ENCODE peak calls at places on chromosomes 2 and 18, in seven cellular contexts. R is brain microvascular endothelial cell, L is right lobe of liver, F is kidney, H is GM13977, Y is H1, W is HL-60. N is an unnamed sample.

GRCh38 chr2:70304501-70304900 is 2.6 kb upstream of the FAM136A start:
- DNase-seq in R (no peak), L (no peak), F (no peak), H (no peak), Y (no peak), W (no peak), N (no peak)

GRCh38 chr2:128423788-128424165 is 105.1 kb upstream of the HS6ST1 start:
- DNase-seq in R (no peak), L (no peak), F (no peak), H (no peak), Y (no peak), W (no peak), N (no peak)

GRCh38 chr2:85409719-85410583 is at the start of gene CAPG:
- DNase-seq in R (no peak), L (peak), F (peak), H (peak), Y (peak), W (peak), N (no peak)

GRCh38 chr2:241036397-241036963 is 38.1 kb downstream of the SNED1 start:
- DNase-seq in R (no peak), L (no peak), F (peak), H (peak), Y (peak), W (no peak), N (no peak)

GRCh38 chr2:24160761-24161160 is 14.1 kb upstream of the FAM228A start:
- DNase-seq in R (no peak), L (no peak), F (no peak), H (no peak), Y (no peak), W (no peak), N (no peak)

GRCh38 chr2:3001595-3002184 is 375.9 kb downstream of the EIPR1 start:
- DNase-seq in R (no peak), L (no peak), F (no peak), H (no peak), Y (no peak), W (no peak), N (no peak)

GRCh38 chr2:219314804-219315468 is 5.7 kb upstream of the PTPRN start:
- DNase-seq in R (no peak), L (no peak), F (no peak), H (no peak), Y (no peak), W (no peak), N (no peak)

GRCh38 chr18:76518543-76519155 is 23.6 kb upstream of the ZNF516 start:
- DNase-seq in R (peak), L (no peak), F (peak), H (no peak), Y (peak), W (no peak), N (no peak)

GRCh38 chr18:47981320-47981719 is 50.9 kb upstream of the SMAD2 start:
- DNase-seq in R (no peak), L (no peak), F (no peak), H (no peak), Y (no peak), W (no peak), N (no peak)

GRCh38 chr2:98912221-98912851 is 23.7 kb downstream of the CRACDL start:
- DNase-seq in R (peak), L (peak), F (peak), H (no peak), Y (peak), W (no peak), N (no peak)

GRCh38 chr2:234512884-234513669 is 16.2 kb upstream of the ARL4C start:
- DNase-seq in R (peak), L (no peak), F (no peak), H (no peak), Y (no peak), W (no peak), N (no peak)

GRCh38 chr2:85911836-85912692 is 23.3 kb upstream of the ST3GAL5 start:
- DNase-seq in R (peak), L (no peak), F (no peak), H (no peak), Y (no peak), W (no peak), N (peak)

GRCh38 chr2:134425723-134426496 is 172.0 kb downstream of the MGAT5 start:
- DNase-seq in R (no peak), L (no peak), F (no peak), H (no peak), Y (no peak), W (no peak), N (no peak)

GRCh38 chr2:113964436-113964835 is 74.5 kb downstream of the ACTR3 start:
- DNase-seq in R (no peak), L (no peak), F (no peak), H (no peak), Y (no peak), W (no peak), N (no peak)

DNA sequence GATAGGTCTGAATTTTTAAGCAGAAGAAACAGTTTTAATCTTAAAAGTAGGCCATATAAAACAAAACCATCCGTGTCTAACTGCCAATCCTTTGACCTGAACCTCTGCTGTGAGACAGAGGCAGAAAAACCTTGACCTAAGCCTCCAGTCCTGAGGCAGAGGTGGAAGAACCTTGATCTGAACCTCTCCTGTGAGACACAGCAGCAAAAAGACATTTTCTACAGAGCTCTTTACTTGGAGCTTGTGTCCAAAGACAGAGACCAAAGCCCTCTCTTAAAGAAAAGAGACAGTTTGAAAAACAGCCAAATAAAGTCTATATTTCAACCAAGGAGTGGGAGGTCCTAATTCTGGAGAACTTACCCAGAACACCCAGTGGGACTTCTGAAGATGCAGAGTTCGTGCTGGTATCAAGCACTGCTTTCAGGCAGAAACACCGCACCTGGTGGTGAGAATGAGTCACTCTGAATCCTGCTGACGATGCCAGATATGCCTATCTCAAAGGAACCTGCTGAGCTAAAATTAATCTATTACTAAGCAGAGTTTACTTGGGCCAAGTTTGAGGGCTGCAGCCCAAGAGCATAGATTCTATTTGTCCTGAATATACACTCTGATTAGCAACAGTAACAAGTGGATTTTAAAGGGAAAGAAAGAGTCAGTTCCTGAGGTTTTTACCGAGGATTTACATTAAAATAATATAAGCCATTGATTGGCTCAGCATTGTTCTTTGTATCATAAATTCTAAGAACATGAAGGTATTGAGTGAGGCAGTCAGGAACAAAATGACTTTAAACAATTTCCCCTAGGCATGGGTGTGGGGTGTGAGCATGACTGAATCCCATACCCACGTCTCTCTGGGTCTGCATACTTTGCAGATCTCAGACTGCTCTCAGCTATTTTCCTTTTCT is 806.4 kb downstream of the TRIB2 start:
- DNase-seq in R (peak), L (no peak), F (no peak), H (peak), Y (no peak), W (no peak), N (no peak)
- TF ChIP-seq CTCF in R (no peak), L (no peak), F (no peak), H (peak), Y (no peak), W (no peak), N (no peak)

GRCh38 chr18:59839931-59840685 is 59.7 kb upstream of the PMAIP1 start:
- DNase-seq in R (no peak), L (no peak), F (no peak), H (no peak), Y (no peak), W (no peak), N (no peak)
- TF ChIP-seq CTCF in R (peak), L (no peak), F (no peak), H (no peak), Y (no peak), W (peak), N (no peak)

DNA sequence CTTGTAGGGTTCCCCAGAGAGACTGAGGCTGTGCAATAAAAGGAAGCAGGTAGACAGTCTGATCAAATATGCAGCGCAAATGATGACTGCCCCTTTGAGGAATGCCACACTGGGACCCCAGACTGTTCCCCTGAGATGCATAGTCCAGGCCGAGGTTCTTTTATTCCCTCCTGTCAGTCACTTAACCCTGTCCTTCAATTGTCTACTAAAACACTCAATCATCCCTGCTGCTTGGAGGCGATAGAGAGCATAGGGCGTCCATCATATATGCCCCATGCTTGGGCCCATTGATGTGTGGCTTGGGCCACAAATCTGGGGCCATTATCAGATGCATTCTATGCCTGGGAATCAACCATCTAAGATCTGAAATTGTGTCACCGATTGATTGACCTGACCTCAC is 15.5 kb upstream of the CASP8 start:
- DNase-seq in R (no peak), L (no peak), F (no peak), H (no peak), Y (peak), W (no peak), N (no peak)
- TF ChIP-seq CTCF in R (no peak), L (no peak), F (no peak), H (no peak), Y (no peak), W (no peak), N (no peak)

GRCh38 chr2:235641333-235641732 is 147.5 kb downstream of the AGAP1 start:
- DNase-seq in R (no peak), L (no peak), F (no peak), H (no peak), Y (no peak), W (no peak), N (no peak)

GRCh38 chr2:235643680-235644117 is 149.9 kb downstream of the AGAP1 start:
- DNase-seq in R (no peak), L (no peak), F (no peak), H (no peak), Y (no peak), W (no peak), N (no peak)

GRCh38 chr2:235642446-235643107 is 148.7 kb downstream of the AGAP1 start:
- DNase-seq in R (peak), L (no peak), F (no peak), H (no peak), Y (no peak), W (no peak), N (no peak)

GRCh38 chr2:235640900-235641299 is 147.1 kb downstream of the AGAP1 start:
- DNase-seq in R (no peak), L (no peak), F (no peak), H (no peak), Y (no peak), W (no peak), N (no peak)

GRCh38 chr2:235641956-235642355 is 148.1 kb downstream of the AGAP1 start:
- DNase-seq in R (no peak), L (no peak), F (no peak), H (no peak), Y (no peak), W (no peak), N (no peak)
- TF ChIP-seq CTCF in R (no peak), L (no peak), F (no peak), H (no peak), Y (no peak), W (no peak), N (no peak)

DNA sequence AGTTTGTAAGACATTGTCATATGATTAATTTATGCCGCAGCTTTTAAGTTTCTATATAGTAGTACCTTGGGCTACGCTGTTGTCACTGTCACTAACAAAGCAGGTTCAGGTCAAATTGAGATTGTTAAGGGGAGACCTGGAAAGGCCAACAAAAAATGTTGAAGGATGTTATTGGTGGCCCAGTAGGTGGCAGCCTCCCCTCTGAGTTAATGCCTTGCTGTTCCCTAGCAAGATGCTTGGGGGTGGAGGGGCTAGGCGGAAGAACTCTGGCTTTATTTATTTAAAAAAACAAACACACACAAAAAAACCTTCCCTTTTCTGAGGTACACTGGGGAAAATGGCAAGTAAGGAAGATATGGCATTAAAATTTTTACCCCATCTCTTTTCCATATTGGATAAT is 128.3 kb upstream of the ATP5MC3 start:
- DNase-seq in R (peak), L (no peak), F (no peak), H (peak), Y (peak), W (no peak), N (no peak)
- TF ChIP-seq CTCF in R (peak), L (peak), F (peak), H (peak), Y (peak), W (peak), N (peak)

GRCh38 chr2:208329485-208329884 is 63.4 kb downstream of the PIKFYVE start:
- DNase-seq in R (no peak), L (no peak), F (no peak), H (no peak), Y (no peak), W (no peak), N (no peak)
- TF ChIP-seq CTCF in R (no peak), L (no peak), F (no peak), H (no peak), Y (no peak), W (no peak), N (no peak)

GRCh38 chr2:20422679-20423271 is 24.1 kb upstream of the RHOB start:
- DNase-seq in R (no peak), L (peak), F (no peak), H (no peak), Y (peak), W (no peak), N (no peak)
- TF ChIP-seq CTCF in R (peak), L (peak), F (no peak), H (peak), Y (peak), W (no peak), N (peak)

DNA sequence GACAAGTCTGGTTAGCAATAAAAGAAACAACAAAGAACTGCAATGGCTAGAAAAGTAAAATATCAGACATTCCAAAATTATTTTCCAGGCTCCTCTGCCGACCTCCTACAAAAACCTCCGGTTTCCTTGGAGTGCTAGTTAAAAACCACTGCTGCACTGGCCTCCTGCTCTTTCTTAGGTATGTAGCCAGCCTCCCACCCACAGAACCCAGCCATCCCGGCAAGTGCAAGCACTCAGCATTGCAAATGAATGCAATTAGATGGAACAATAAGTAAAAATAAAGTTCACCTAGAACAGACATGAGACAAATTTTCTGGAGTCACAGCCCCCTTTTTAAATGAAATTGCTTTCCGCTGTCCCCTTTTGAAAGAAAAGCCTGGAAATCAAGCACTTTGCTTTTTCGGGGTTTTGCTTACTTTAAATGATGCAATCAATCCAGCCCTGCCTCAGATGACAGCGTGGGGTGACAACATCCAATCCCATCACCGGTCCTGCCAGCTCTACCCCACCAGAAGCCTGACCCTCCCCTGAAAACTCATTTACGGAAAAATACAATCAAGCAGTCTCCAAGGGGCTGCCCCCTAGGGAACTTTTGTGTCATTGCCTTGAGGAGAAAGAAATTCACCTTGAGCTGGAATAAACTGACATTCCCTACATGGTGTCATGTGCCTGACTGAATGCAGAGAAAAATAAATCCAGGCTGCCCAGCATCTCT is 199.8 kb downstream of the EPHA4 start:
- DNase-seq in R (no peak), L (no peak), F (no peak), H (no peak), Y (peak), W (no peak), N (no peak)
- TF ChIP-seq CTCF in R (peak), L (no peak), F (no peak), H (no peak), Y (no peak), W (no peak), N (peak)

GRCh38 chr2:106140913-106141312 is 53.2 kb downstream of the UXS1 start:
- DNase-seq in R (no peak), L (no peak), F (no peak), H (no peak), Y (no peak), W (no peak), N (no peak)

GRCh38 chr2:106140091-106140490 is 54.0 kb downstream of the UXS1 start:
- DNase-seq in R (no peak), L (no peak), F (no peak), H (no peak), Y (no peak), W (no peak), N (no peak)

GRCh38 chr2:106137944-106138903 is 55.9 kb downstream of the UXS1 start:
- DNase-seq in R (no peak), L (no peak), F (no peak), H (no peak), Y (no peak), W (no peak), N (no peak)

GRCh38 chr2:106138904-106139574 is 55.1 kb downstream of the UXS1 start:
- DNase-seq in R (no peak), L (no peak), F (no peak), H (no peak), Y (no peak), W (no peak), N (no peak)

DNA sequence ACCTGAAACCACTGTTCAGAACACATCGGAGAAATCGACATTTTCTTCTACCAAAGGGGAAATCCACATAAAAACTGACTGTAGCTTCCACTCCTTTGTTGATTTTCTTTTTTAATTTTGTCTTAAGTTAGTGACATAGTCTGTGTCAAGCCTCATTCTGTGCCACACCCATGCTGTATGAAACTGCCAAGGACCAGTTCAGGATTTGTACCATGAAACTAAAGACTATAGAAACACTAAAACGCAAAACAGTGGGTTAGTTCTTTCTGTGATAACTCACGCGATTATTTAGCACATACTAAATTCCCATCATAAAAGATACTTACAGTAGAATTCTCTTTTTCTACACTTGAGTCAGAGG is 54.5 kb downstream of the UXS1 start:
- DNase-seq in R (no peak), L (no peak), F (no peak), H (no peak), Y (no peak), W (no peak), N (no peak)
- TF ChIP-seq CTCF in R (no peak), L (no peak), F (no peak), H (no peak), Y (no peak), W (no peak), N (no peak)